ENCODE peak calls at places on chromosomes 3 and 15, in eight cellular contexts. J, R, Q, A, L, U, W and X are unnamed samples.

GRCh38 chr3:24242012-24242698 is 252.5 kb downstream of the THRB start:
- DNase-seq in J (no peak), R (no peak), Q (no peak), A (no peak), L (peak; percentile 45), U (no peak), W (no peak), X (no peak)

GRCh38 chr15:98658831-98659699 is 10.7 kb downstream of the IGF1R start:
- DNase-seq in J (peak; percentile 11), R (no peak), Q (no peak), A (no peak), L (peak; percentile 60), U (peak; percentile 54), W (peak; percentile 80), X (no peak)

GRCh38 chr15:82572311-82572710 is 32.1 kb upstream of the RPS17 start:
- DNase-seq in J (no peak), R (no peak), Q (no peak), A (no peak), L (peak; percentile 8), U (no peak), W (no peak), X (no peak)

GRCh38 chr3:80192871-80193270 is 425.1 kb upstream of the ROBO1 start:
- DNase-seq in J (no peak), R (no peak), Q (no peak), A (no peak), L (no peak), U (no peak), W (no peak), X (no peak)

GRCh38 chr15:89802231-89802928 is 12.3 kb downstream of the ANPEP start:
- DNase-seq in J (no peak), R (no peak), Q (peak; percentile 51), A (no peak), L (no peak), U (no peak), W (no peak), X (no peak)

GRCh38 chr15:63503739-63504246 is 600 bp upstream of the USP3 start:
- DNase-seq in J (no peak), R (peak; percentile 86), Q (peak; percentile 80), A (peak; percentile 95), L (peak; percentile 93), U (no peak), W (peak; percentile 48), X (no peak)

GRCh38 chr3:133413166-133414020 is 13.5 kb downstream of the BFSP2 start:
- DNase-seq in J (no peak), R (no peak), Q (no peak), A (no peak), L (peak; percentile 58), U (no peak), W (no peak), X (no peak)

GRCh38 chr15:35286721-35287120 is 201.6 kb upstream of the NANOGP8 start:
- DNase-seq in J (no peak), R (no peak), Q (no peak), A (no peak), L (no peak), U (no peak), W (no peak), X (no peak)

GRCh38 chr3:120506828-120507774 is 56.3 kb upstream of the FSTL1 start:
- DNase-seq in J (no peak), R (peak; percentile 68), Q (no peak), A (no peak), L (peak; percentile 60), U (peak; percentile 64), W (peak; percentile 40), X (no peak)

GRCh38 chr15:59553879-59554735 is 57.5 kb upstream of the GCNT3 start:
- DNase-seq in J (no peak), R (peak; percentile 5), Q (no peak), A (no peak), L (no peak), U (no peak), W (peak; percentile 57), X (no peak)

GRCh38 chr3:146165370-146165769 is 4.4 kb upstream of the PLOD2 start:
- DNase-seq in J (no peak), R (no peak), Q (no peak), A (no peak), L (peak; percentile 85), U (no peak), W (no peak), X (no peak)

GRCh38 chr3:50212502-50212901 is 7.4 kb downstream of the SLC38A3 start:
- DNase-seq in J (no peak), R (no peak), Q (no peak), A (peak; percentile 5), L (no peak), U (no peak), W (no peak), X (no peak)

GRCh38 chr15:47988564-47988963 is 132.2 kb upstream of the SLC24A5 start:
- DNase-seq in J (no peak), R (no peak), Q (no peak), A (no peak), L (no peak), U (no peak), W (no peak), X (no peak)

GRCh38 chr3:157495846-157496245 is 7.4 kb downstream of the VEPH1 start:
- DNase-seq in J (no peak), R (no peak), Q (no peak), A (no peak), L (no peak), U (no peak), W (no peak), X (no peak)

GRCh38 chr3:62332771-62333381 is 40.5 kb downstream of the FEZF2 start:
- DNase-seq in J (no peak), R (no peak), Q (no peak), A (no peak), L (peak; percentile 23), U (no peak), W (no peak), X (no peak)

GRCh38 chr3:185778821-185779220 is 46.0 kb downstream of the IGF2BP2 start:
- DNase-seq in J (no peak), R (no peak), Q (no peak), A (no peak), L (no peak), U (no peak), W (no peak), X (no peak)

GRCh38 chr3:146326875-146327543 is 76.1 kb upstream of the PLSCR4 start:
- DNase-seq in J (no peak), R (peak; percentile 70), Q (no peak), A (no peak), L (peak; percentile 82), U (peak; percentile 45), W (peak; percentile 31), X (no peak)

GRCh38 chr15:65829150-65829764 is 37.2 kb upstream of the DENND4A start:
- DNase-seq in J (no peak), R (no peak), Q (no peak), A (no peak), L (peak; percentile 22), U (no peak), W (peak; percentile 63), X (no peak)

GRCh38 chr3:156648086-156648485 is 26.3 kb upstream of the TIPARP start:
- DNase-seq in J (no peak), R (no peak), Q (no peak), A (no peak), L (peak; percentile 75), U (no peak), W (no peak), X (no peak)

GRCh38 chr15:60757831-60758570 is 279.1 kb upstream of the ICE2 start:
- DNase-seq in J (no peak), R (peak; percentile 67), Q (no peak), A (no peak), L (no peak), U (no peak), W (no peak), X (no peak)

DNA sequence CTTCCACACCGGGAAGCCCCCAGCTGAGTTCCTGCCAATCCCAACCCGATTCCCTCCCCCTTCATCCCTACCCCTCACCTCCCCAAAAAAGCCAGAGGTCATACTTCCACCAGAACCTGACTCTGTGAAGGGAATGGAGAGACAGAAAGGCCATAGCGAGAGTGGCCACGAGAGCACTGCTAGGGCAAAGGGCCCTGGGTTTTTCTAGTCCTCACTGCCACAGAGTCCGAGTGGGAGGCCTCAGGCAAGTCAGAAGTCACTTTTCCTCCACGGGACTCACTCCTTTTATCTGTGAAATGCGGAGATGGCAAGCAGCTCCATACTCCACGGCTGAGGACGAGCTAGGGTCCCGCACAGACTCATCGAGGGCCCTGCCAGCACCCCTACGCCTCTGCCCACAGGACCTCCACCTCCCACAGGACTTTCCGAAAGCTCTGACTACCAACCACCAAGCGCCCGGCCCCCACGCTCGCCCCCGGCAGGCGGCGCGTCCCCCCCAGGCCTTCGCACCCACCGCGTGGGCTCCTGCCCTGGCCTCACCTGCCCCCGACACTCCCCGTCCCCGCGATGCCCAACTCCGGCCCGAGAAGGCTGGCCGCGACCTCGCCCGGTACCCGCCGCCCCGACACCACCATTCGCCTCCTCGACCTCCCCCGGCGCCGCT is 794 bp downstream of the ATP13A3 start:
- DNase-seq in J (no peak), R (peak; percentile 78), Q (peak; percentile 66), A (peak; percentile 60), L (peak; percentile 31), U (peak; percentile 45), W (no peak), X (peak; percentile 31)
- TF ChIP-seq CTCF in J (no peak), R (peak; percentile 41), Q (no peak), A (no peak), L (peak; percentile 30), U (no peak), W (no peak), X (peak; percentile 32)

DNA sequence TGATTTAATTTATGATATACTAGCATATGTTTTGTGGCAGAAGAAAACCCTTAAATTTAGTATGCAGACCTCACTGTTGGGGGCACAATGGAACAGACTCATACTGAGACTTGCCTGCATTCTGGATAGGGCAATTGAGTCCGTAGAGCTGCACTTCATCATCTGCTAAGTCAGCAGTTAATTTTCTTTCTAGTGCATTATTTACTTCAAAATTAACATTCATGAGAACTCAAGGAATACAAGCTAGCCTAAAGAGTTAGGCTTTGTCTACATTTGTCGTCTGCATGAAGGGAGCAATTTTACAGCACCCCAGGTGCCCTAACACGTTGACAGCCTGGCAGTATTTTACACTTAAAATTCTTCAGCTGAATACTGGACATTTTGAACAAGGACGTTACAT is 345.5 kb downstream of the CHL1 start:
- DNase-seq in J (no peak), R (no peak), Q (no peak), A (no peak), L (no peak), U (no peak), W (no peak), X (no peak)
- H3K9me3 ChIP-seq in J (no peaks in the 10 kb centered on the region), R (no peaks in the 10 kb centered on the region), Q (no peaks in the 10 kb centered on the region), A (no peaks in the 10 kb centered on the region), L (peaks cover 3% of the 10 kb centered on the region), U (no peaks in the 10 kb centered on the region), W (no peaks in the 10 kb centered on the region), X (no peaks in the 10 kb centered on the region)

GRCh38 chr3:37546876-37547275 is 314.8 kb upstream of the CTDSPL start:
- DNase-seq in J (no peak), R (no peak), Q (no peak), A (no peak), L (peak; percentile 19), U (no peak), W (peak; percentile 49), X (no peak)
- TF ChIP-seq CTCF in J (no peak), R (no peak), Q (no peak), A (no peak), L (peak; percentile 8), U (no peak), W (no peak), X (peak; percentile 53)

DNA sequence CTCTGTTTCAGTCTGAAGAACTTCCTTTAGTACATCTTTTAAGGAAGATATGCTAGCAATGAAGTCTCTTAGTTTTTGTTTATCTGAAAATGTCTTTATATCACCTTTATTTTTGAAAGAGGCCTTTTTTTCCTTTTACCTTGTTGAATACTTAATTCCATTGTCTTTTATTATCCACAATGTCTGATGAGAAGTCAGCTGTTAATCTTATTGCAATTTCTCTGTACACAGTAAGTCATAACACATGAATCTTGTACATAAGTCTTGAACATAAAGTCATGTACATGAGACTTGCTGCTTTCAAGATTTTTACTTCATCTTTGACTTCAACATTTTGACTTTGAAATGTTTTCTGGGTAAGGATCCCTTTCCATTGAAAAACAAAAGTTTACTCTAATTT is 424.3 kb upstream of the ATP10A start:
- DNase-seq in J (no peak), R (no peak), Q (no peak), A (no peak), L (no peak), U (no peak), W (no peak), X (no peak)
- H3K9me3 ChIP-seq in J (no peaks in the 10 kb centered on the region), R (peaks cover 2% of the 10 kb centered on the region), Q (no peaks in the 10 kb centered on the region), A (no peaks in the 10 kb centered on the region), L (peaks cover 13% of the 10 kb centered on the region), U (no peaks in the 10 kb centered on the region), W (no peaks in the 10 kb centered on the region), X (peaks cover 29% of the 10 kb centered on the region)